ENCODE peak calls at places on chromosomes 4 and X, in ten cellular contexts. A is thyroid gland, H is fibroblast of pulmonary artery, M is neural crest cell, C is GM20000, I is AG09309, L is A549, B is mesothelial cell of epicardium, E is fibroblast of villous mesenchyme, P is neural progenitor cell. O is an unnamed sample.

GRCh38 chrX:46649421-46650260 is 76.1 kb downstream of the CHST7 start:
- DNase-seq in A (peak; percentile 68), H (peak; percentile 52), M (no peak), C (no peak), I (no peak), L (no peak), B (no peak), E (peak; percentile 35), P (peak; percentile 45), O (no peak)

GRCh38 chr4:142883433-142883832 is 37.3 kb upstream of the INPP4B start:
- DNase-seq in A (no peak), H (no peak), M (no peak), C (no peak), I (no peak), L (peak; percentile 5), B (no peak), E (peak; percentile 13), P (peak; percentile 49), O (no peak)

GRCh38 chrX:68461541-68461940 is 28.2 kb upstream of the OPHN1 start:
- DNase-seq in A (no peak), H (no peak), M (no peak), C (no peak), I (no peak), L (no peak), B (no peak), E (no peak), P (no peak), O (no peak)

GRCh38 chr4:93182722-93183121 is 645.8 kb upstream of the ATOH1 start:
- DNase-seq in A (peak; percentile 88), H (no peak), M (no peak), C (no peak), I (no peak), L (no peak), B (no peak), E (no peak), P (no peak), O (no peak)

GRCh38 chr4:136476773-136477172 is 1055.5 kb downstream of the PCDH18 start:
- DNase-seq in A (no peak), H (no peak), M (no peak), C (no peak), I (no peak), L (no peak), B (no peak), E (no peak), P (no peak), O (no peak)

GRCh38 chr4:72357908-72358307 is 211.1 kb downstream of the ADAMTS3 start:
- DNase-seq in A (no peak), H (no peak), M (no peak), C (no peak), I (no peak), L (no peak), B (no peak), E (no peak), P (no peak), O (no peak)

GRCh38 chrX:71366674-71367256 is 608 bp downstream of the TAF1 start:
- DNase-seq in A (peak; percentile 23), H (peak; percentile 25), M (no peak), C (peak; percentile 4), I (no peak), L (peak; percentile 23), B (peak; percentile 39), E (peak; percentile 19), P (peak; percentile 28), O (peak; percentile 34)

GRCh38 chrX:155434906-155435743 is 23.3 kb downstream of the F8A3 start:
- DNase-seq in A (no peak), H (no peak), M (no peak), C (no peak), I (no peak), L (no peak), B (no peak), E (no peak), P (no peak), O (no peak)

GRCh38 chr4:9762823-9763475 is 18.5 kb upstream of the DRD5 start:
- DNase-seq in A (peak; percentile 63), H (peak; percentile 88), M (peak; percentile 47), C (peak; percentile 76), I (peak; percentile 25), L (peak; percentile 69), B (peak; percentile 63), E (peak; percentile 39), P (peak; percentile 88), O (peak; percentile 15)

GRCh38 chr4:5249727-5250126 is 198.4 kb downstream of the STK32B start:
- DNase-seq in A (no peak), H (no peak), M (no peak), C (no peak), I (no peak), L (no peak), B (no peak), E (no peak), P (no peak), O (no peak)
- TF ChIP-seq CTCF in A (no peak), H (no peak), M (no peak), C (no peak), I (no peak), L (no peak), B (no peak), E (no peak), P (no peak), O (no peak)

GRCh38 chrX:131262738-131263679 is 26.1 kb downstream of the IGSF1 start:
- DNase-seq in A (no peak), H (no peak), M (no peak), C (no peak), I (no peak), L (peak; percentile 51), B (no peak), E (peak; percentile 0), P (peak; percentile 27), O (no peak)
- TF ChIP-seq CTCF in A (no peak), H (no peak), M (peak; percentile 62), C (no peak), I (peak; percentile 27), L (peak; percentile 59), B (no peak), E (peak; percentile 17), P (peak; percentile 51), O (no peak)

GRCh38 chr4:28007693-28008092 is 1147.1 kb downstream of the STIM2 start:
- DNase-seq in A (no peak), H (no peak), M (no peak), C (no peak), I (no peak), L (no peak), B (no peak), E (no peak), P (no peak), O (no peak)

GRCh38 chr4:28006021-28006420 is 1145.4 kb downstream of the STIM2 start:
- DNase-seq in A (no peak), H (no peak), M (no peak), C (no peak), I (no peak), L (no peak), B (no peak), E (no peak), P (no peak), O (no peak)

DNA sequence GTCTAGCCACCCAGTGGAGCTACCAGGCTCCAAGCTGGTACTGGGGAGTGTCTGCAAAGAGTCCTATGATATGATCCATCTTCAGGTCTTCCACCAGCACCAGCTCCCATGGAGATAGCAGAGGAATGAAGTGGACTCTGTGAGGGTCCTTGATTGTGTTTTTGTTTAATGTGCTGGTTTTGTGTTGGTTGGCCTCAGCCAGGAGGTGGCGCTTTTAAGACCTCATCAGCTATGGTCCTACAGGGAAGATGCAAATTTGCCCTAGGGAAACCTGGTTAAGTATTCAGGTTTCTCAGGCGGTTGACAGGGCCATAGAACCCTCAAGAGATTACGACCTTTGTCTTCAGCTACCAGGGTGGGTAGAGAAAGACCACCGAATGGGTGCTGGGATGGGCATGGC is 1141.1 kb downstream of the STIM2 start:
- DNase-seq in A (no peak), H (no peak), M (no peak), C (no peak), I (no peak), L (no peak), B (no peak), E (no peak), P (no peak), O (no peak)
- TF ChIP-seq CTCF in A (no peak), H (no peak), M (no peak), C (no peak), I (peak; percentile 9), L (no peak), B (no peak), E (peak; percentile 13), P (no peak), O (no peak)

GRCh38 chr4:160808174-160808573 is 1355.6 kb downstream of the FSTL5 start:
- DNase-seq in A (no peak), H (no peak), M (no peak), C (no peak), I (no peak), L (no peak), B (no peak), E (no peak), P (no peak), O (no peak)
- TF ChIP-seq CTCF in A (no peak), H (no peak), M (peak; percentile 48), C (no peak), I (no peak), L (no peak), B (peak; percentile 19), E (no peak), P (peak; percentile 13), O (no peak)

GRCh38 chrX:39836802-39837420 is 260.8 kb downstream of the BCOR start:
- DNase-seq in A (no peak), H (no peak), M (no peak), C (no peak), I (no peak), L (no peak), B (no peak), E (no peak), P (no peak), O (no peak)

GRCh38 chrX:39837688-39838087 is 260.1 kb downstream of the BCOR start:
- DNase-seq in A (no peak), H (no peak), M (no peak), C (no peak), I (no peak), L (no peak), B (no peak), E (no peak), P (no peak), O (no peak)

GRCh38 chrX:39840141-39841126 is 257.3 kb downstream of the BCOR start:
- DNase-seq in A (no peak), H (no peak), M (no peak), C (no peak), I (no peak), L (no peak), B (no peak), E (no peak), P (no peak), O (no peak)

GRCh38 chrX:39841604-39842003 is 256.2 kb downstream of the BCOR start:
- DNase-seq in A (no peak), H (no peak), M (no peak), C (no peak), I (no peak), L (no peak), B (no peak), E (no peak), P (peak; percentile 47), O (no peak)

GRCh38 chrX:39839371-39839770 is 258.4 kb downstream of the BCOR start:
- DNase-seq in A (no peak), H (no peak), M (no peak), C (no peak), I (no peak), L (no peak), B (no peak), E (no peak), P (no peak), O (no peak)
- TF ChIP-seq CTCF in A (no peak), H (no peak), M (no peak), C (no peak), I (no peak), L (no peak), B (no peak), E (no peak), P (peak; percentile 21), O (no peak)